ENCODE peak calls at places on chromosome 17, in five cellular contexts. L is OCI-LY7; X is AG04450; S is CD8-positive, alpha-beta memory T cell; K is pancreas. H is an unnamed sample.

GRCh38 chr17:78275355-78275754 is 43.9 kb downstream of the TMEM235 start:
- DNase-seq in S (no peak), K (no peak), L (no peak), X (no peak), H (no peak)

GRCh38 chr17:73166731-73167581 is 2.1 kb downstream of the SSTR2 start:
- DNase-seq in K (no peak), S (no peak), X (no peak), L (no peak), H (no peak)

GRCh38 chr17:49373115-49373514 is 11.1 kb upstream of the ZNF652 start:
- DNase-seq in K (no peak), S (no peak), L (no peak), X (no peak), H (no peak)

GRCh38 chr17:21291862-21292261 is 7.4 kb downstream of the MAP2K3 start:
- DNase-seq in S (no peak), L (no peak), K (peak; percentile 25), X (no peak), H (no peak)

GRCh38 chr17:62707425-62707739 is 79.9 kb downstream of the MRC2 start:
- DNase-seq in X (no peak), S (no peak), L (no peak), K (no peak), H (no peak)

GRCh38 chr17:79220201-79220714 is 145.6 kb downstream of the ENGASE start:
- DNase-seq in X (no peak), K (no peak), S (no peak), L (no peak), H (no peak)

GRCh38 chr17:36722121-36722902 is 120.9 kb downstream of the MRM1 start:
- DNase-seq in L (no peak), X (no peak), S (peak; percentile 81), K (peak; percentile 23), H (peak; percentile 53)

GRCh38 chr17:78924481-78925151 is 571 bp downstream of the TIMP2 start:
- DNase-seq in X (no peak), K (peak; percentile 65), S (no peak), L (no peak), H (no peak)

GRCh38 chr17:44177641-44178040 is 7.1 kb downstream of the ASB16 start:
- DNase-seq in K (no peak), L (no peak), X (no peak), S (no peak), H (no peak)

GRCh38 chr17:17626840-17627239 is 35.3 kb upstream of the PEMT start:
- DNase-seq in K (no peak), X (no peak), S (no peak), L (no peak), H (no peak)

GRCh38 chr17:78151514-78152008 is 5.4 kb downstream of the C17orf99 start:
- DNase-seq in S (no peak), X (no peak), L (no peak), K (no peak), H (no peak)

GRCh38 chr17:50311112-50311460 is 34.8 kb upstream of the XYLT2 start:
- DNase-seq in S (no peak), K (no peak), X (no peak), L (no peak), H (no peak)

GRCh38 chr17:57676543-57676942 is 68.6 kb downstream of the CCDC182 start:
- DNase-seq in L (no peak), S (no peak), K (no peak), X (no peak), H (no peak)

GRCh38 chr17:75764711-75765421 is at the start of gene GALK1:
- DNase-seq in S (peak; percentile 68), X (no peak), K (peak; percentile 81), L (peak; percentile 91), H (peak; percentile 68)

GRCh38 chr17:78664476-78665384 is 87.5 kb upstream of the DNAH17 start:
- DNase-seq in X (no peak), K (no peak), L (no peak), S (no peak), H (no peak)

GRCh38 chr17:50637829-50638571 is 3.3 kb downstream of the ABCC3 start:
- DNase-seq in K (peak; percentile 18), L (no peak), S (no peak), X (no peak), H (no peak)

GRCh38 chr17:19660219-19660870 is 11.8 kb downstream of the ALDH3A2 start:
- DNase-seq in X (no peak), S (no peak), K (no peak), L (no peak), H (no peak)

GRCh38 chr17:9254841-9255240 is 233.5 kb downstream of the NTN1 start:
- DNase-seq in X (no peak), S (no peak), L (no peak), K (no peak), H (no peak)

GRCh38 chr17:50100921-50101345 is 5.8 kb downstream of the PDK2 start:
- DNase-seq in L (no peak), S (no peak), K (peak; percentile 50), X (no peak), H (no peak)

GRCh38 chr17:10758062-10758461 is 28.2 kb upstream of the TMEM220 start:
- DNase-seq in K (no peak), X (no peak), L (no peak), S (no peak), H (no peak)

GRCh38 chr17:38982858-38983746 is 15.9 kb upstream of the FBXO47 start:
- DNase-seq in K (no peak), X (peak; percentile 50), S (peak; percentile 61), L (peak; percentile 82), H (no peak)

GRCh38 chr17:75849724-75850123 is 5.4 kb downstream of the WBP2 start:
- DNase-seq in S (no peak), L (no peak), K (no peak), X (no peak), H (no peak)

GRCh38 chr17:17098426-17099035 is 56.3 kb downstream of the MPRIP start:
- DNase-seq in L (no peak), K (no peak), S (no peak), X (no peak), H (no peak)

GRCh38 chr17:68228817-68229570 is 18.8 kb upstream of the AMZ2 start:
- DNase-seq in X (no peak), K (no peak), S (no peak), L (no peak), H (no peak)

GRCh38 chr17:68231536-68231935 is 16.3 kb upstream of the AMZ2 start:
- DNase-seq in X (no peak), L (no peak), S (no peak), K (no peak), H (no peak)

GRCh38 chr17:68229619-68230018 is 18.2 kb upstream of the AMZ2 start:
- DNase-seq in S (no peak), K (no peak), X (no peak), L (no peak), H (no peak)
- H3K9me3 ChIP-seq in S (no peaks in the 10 kb centered on the region), K (no peaks in the 10 kb centered on the region), X (no peaks in the 10 kb centered on the region), L (no peaks in the 10 kb centered on the region), H (no peaks in the 10 kb centered on the region)

GRCh38 chr17:83154311-83155127 is 75.1 kb downstream of the METRNL start:
- DNase-seq in X (no peak), S (no peak), K (no peak), L (no peak), H (no peak)

GRCh38 chr17:83152745-83153611 is 73.6 kb downstream of the METRNL start:
- DNase-seq in S (no peak), K (no peak), L (no peak), X (no peak), H (no peak)

GRCh38 chr17:83152221-83152744 is 72.9 kb downstream of the METRNL start:
- DNase-seq in S (no peak), L (no peak), K (no peak), X (no peak), H (no peak)

GRCh38 chr17:83155128-83156081 is 76.0 kb downstream of the METRNL start:
- DNase-seq in S (no peak), L (no peak), K (no peak), X (no peak), H (no peak)

DNA sequence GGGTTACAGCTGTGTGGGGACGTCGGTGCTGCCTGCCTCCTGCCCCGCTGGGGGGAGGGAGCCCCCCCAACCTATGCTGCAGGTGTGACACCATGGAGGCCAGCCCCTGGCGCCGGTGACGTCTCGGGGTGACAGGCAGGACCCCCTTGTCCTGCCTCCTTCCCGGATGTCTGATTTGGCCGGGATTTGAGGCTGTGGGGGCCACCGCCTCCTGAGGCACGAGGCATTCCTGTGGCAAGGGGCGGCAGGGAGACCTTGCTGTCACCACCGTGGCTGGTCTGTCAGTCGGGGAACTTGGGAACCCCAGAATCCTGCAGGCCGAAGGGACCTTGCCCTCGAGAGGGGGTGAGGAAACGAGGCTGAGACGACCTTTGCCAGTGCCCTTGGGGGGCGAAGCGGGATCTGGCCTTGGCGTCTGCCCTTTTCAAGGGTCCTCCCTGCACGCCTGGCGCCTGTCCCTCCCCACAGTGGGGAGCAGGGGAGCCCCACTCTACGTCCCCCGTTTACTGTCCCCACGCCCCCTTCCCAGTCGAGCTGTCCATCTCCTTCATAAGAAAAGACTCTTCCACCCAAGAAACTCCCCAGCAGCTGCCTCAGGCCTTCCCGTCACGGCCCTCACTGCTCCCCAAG is 74.4 kb downstream of the METRNL start:
- DNase-seq in K (no peak), S (no peak), X (no peak), L (no peak), H (no peak)
- H3K9me3 ChIP-seq in K (no peaks in the 10 kb centered on the region), S (no peaks in the 10 kb centered on the region), X (peaks cover 13% of the 10 kb centered on the region), L (no peaks in the 10 kb centered on the region), H (no peaks in the 10 kb centered on the region)

GRCh38 chr17:54455251-54455868 is 445.3 kb upstream of the TOM1L1 start:
- DNase-seq in K (no peak), L (peak; percentile 3), S (no peak), X (no peak), H (no peak)

GRCh38 chr17:54451051-54451450 is 449.6 kb upstream of the TOM1L1 start:
- DNase-seq in S (no peak), X (no peak), K (no peak), L (no peak), H (no peak)

DNA sequence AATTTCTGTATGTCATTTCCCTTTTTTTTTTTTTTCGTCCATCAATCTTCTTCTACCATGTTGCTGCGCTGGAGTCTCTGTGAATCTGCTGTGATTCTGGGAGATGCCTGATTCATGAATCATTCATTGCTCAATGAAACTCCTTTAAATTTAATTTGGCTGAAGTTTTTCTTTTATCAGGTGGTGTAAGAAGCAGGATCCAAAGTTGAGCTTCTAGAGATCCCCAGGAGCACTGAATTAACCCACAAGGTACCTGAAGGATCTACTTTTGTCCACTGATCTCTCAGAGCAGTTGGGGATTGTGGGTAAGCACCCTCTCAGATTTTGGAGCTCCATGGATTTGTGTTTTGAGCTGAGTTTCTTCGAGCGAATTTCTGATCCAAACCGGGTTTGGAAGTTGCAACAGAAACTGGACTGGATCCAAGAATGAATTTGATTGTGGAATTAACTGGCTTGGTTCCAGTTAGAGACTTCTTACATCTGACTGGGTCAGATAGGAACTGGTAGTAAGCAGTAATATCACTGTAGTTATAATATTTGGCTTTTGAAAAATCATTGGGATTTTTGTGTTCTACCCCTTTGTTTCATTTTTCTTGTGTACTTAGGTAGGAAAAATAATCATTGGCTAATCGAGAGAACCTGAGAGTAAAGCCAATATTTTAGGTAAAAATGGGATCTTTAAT is 447.8 kb upstream of the TOM1L1 start:
- DNase-seq in L (no peak), K (no peak), S (no peak), X (no peak), H (no peak)
- H3K9me3 ChIP-seq in L (peaks cover 16% of the 10 kb centered on the region), K (no peaks in the 10 kb centered on the region), S (no peaks in the 10 kb centered on the region), X (peaks cover 9% of the 10 kb centered on the region), H (no peaks in the 10 kb centered on the region)

GRCh38 chr17:27109346-27109745 is 184.6 kb upstream of the WSB1 start:
- DNase-seq in K (no peak), X (no peak), L (no peak), S (no peak), H (no peak)
- H3K9me3 ChIP-seq in K (no peaks in the 10 kb centered on the region), X (no peaks in the 10 kb centered on the region), L (no peaks in the 10 kb centered on the region), S (no peaks in the 10 kb centered on the region), H (no peaks in the 10 kb centered on the region)